ENCODE peak calls at places on chromosome 1, in four cellular contexts. One of them, this sample, is unnamed.

GRCh38 chr1:42730988-42731387 is 9.0 kb downstream of the CLDN19 start:
- DNase-seq in HepG2: no peak
- DNase-seq in GM06990: no peak
- DNase-seq in thoracic aorta: no peak
- DNase-seq in this sample: no peak

GRCh38 chr1:114032271-114033218 is 53.3 kb downstream of the OLFML3 start:
- DNase-seq in HepG2: no peak
- DNase-seq in GM06990: no peak
- DNase-seq in thoracic aorta: no peak
- DNase-seq in this sample: no peak

GRCh38 chr1:176559474-176560390 is 96.8 kb downstream of the PAPPA2 start:
- DNase-seq in HepG2: peak
- DNase-seq in GM06990: no peak
- DNase-seq in thoracic aorta: peak
- DNase-seq in this sample: peak

GRCh38 chr1:227887697-227888403 is 59.9 kb downstream of the WNT9A start:
- DNase-seq in HepG2: no peak
- DNase-seq in GM06990: no peak
- DNase-seq in thoracic aorta: no peak
- DNase-seq in this sample: no peak

GRCh38 chr1:39116868-39117728 is 87.4 kb upstream of the MACF1 start:
- DNase-seq in HepG2: peak
- DNase-seq in GM06990: no peak
- DNase-seq in thoracic aorta: no peak
- DNase-seq in this sample: no peak

GRCh38 chr1:232988572-232989040 is 38.2 kb downstream of the NTPCR start:
- DNase-seq in HepG2: no peak
- DNase-seq in GM06990: no peak
- DNase-seq in thoracic aorta: no peak
- DNase-seq in this sample: no peak

GRCh38 chr1:226609836-226610455 is 61.4 kb downstream of the STUM start:
- DNase-seq in HepG2: no peak
- DNase-seq in GM06990: no peak
- DNase-seq in thoracic aorta: no peak
- DNase-seq in this sample: no peak

GRCh38 chr1:240591552-240591951 is 20.4 kb downstream of the GREM2 start:
- DNase-seq in HepG2: no peak
- DNase-seq in GM06990: no peak
- DNase-seq in thoracic aorta: no peak
- DNase-seq in this sample: no peak

GRCh38 chr1:27275686-27276085 is 41.3 kb downstream of the WDTC1 start:
- DNase-seq in HepG2: no peak
- DNase-seq in GM06990: no peak
- DNase-seq in thoracic aorta: no peak
- DNase-seq in this sample: no peak

GRCh38 chr1:19750101-19750881 is 49.4 kb downstream of the TMCO4 start:
- DNase-seq in HepG2: no peak
- DNase-seq in GM06990: no peak
- DNase-seq in thoracic aorta: no peak
- DNase-seq in this sample: no peak

GRCh38 chr1:223141021-223141420 is 2.0 kb downstream of the TLR5 start:
- DNase-seq in HepG2: no peak
- DNase-seq in GM06990: no peak
- DNase-seq in thoracic aorta: no peak
- DNase-seq in this sample: no peak

GRCh38 chr1:11500881-11501280 is 21.9 kb downstream of the DISP3 start:
- DNase-seq in HepG2: no peak
- DNase-seq in GM06990: no peak
- DNase-seq in thoracic aorta: no peak
- DNase-seq in this sample: no peak

GRCh38 chr1:169105434-169106094 is 926 bp upstream of the ATP1B1 start:
- DNase-seq in HepG2: peak
- DNase-seq in GM06990: peak
- DNase-seq in thoracic aorta: no peak
- DNase-seq in this sample: peak

GRCh38 chr1:45198185-45198584 is 8.2 kb downstream of the ZSWIM5 start:
- DNase-seq in HepG2: peak
- DNase-seq in GM06990: no peak
- DNase-seq in thoracic aorta: no peak
- DNase-seq in this sample: no peak

GRCh38 chr1:21950734-21951575 is 13.8 kb upstream of the HSPG2 start:
- DNase-seq in HepG2: no peak
- DNase-seq in GM06990: no peak
- DNase-seq in thoracic aorta: no peak
- DNase-seq in this sample: no peak

GRCh38 chr1:221032616-221033342 is 153.5 kb downstream of the HLX start:
- DNase-seq in HepG2: no peak
- DNase-seq in GM06990: no peak
- DNase-seq in thoracic aorta: no peak
- DNase-seq in this sample: no peak

GRCh38 chr1:203291201-203292096 is 13.9 kb upstream of the BTG2 start:
- DNase-seq in HepG2: peak
- DNase-seq in GM06990: no peak
- DNase-seq in thoracic aorta: no peak
- DNase-seq in this sample: no peak

GRCh38 chr1:47894718-47895393 is 102.3 kb downstream of the TRABD2B start:
- DNase-seq in HepG2: no peak
- DNase-seq in GM06990: no peak
- DNase-seq in thoracic aorta: no peak
- DNase-seq in this sample: no peak

GRCh38 chr1:156546267-156546666 is 26.1 kb downstream of the IQGAP3 start:
- DNase-seq in HepG2: no peak
- DNase-seq in GM06990: no peak
- DNase-seq in thoracic aorta: no peak
- DNase-seq in this sample: no peak

GRCh38 chr1:12745992-12746323 is at the start of gene CFAP107:
- DNase-seq in HepG2: no peak
- DNase-seq in GM06990: no peak
- DNase-seq in thoracic aorta: no peak
- DNase-seq in this sample: no peak

GRCh38 chr1:23728997-23729390 is 14.3 kb upstream of the ELOA start:
- DNase-seq in HepG2: no peak
- DNase-seq in GM06990: no peak
- DNase-seq in thoracic aorta: no peak
- DNase-seq in this sample: no peak

GRCh38 chr1:11766429-11766776 is 4.4 kb downstream of the C1orf167 start:
- DNase-seq in HepG2: no peak
- DNase-seq in GM06990: no peak
- DNase-seq in thoracic aorta: no peak
- DNase-seq in this sample: no peak

GRCh38 chr1:89356658-89357400 is 7.0 kb upstream of the GBP6 start:
- DNase-seq in HepG2: peak
- DNase-seq in GM06990: no peak
- DNase-seq in thoracic aorta: no peak
- DNase-seq in this sample: no peak

GRCh38 chr1:53644909-53645689 is 93.9 kb downstream of the GLIS1 start:
- DNase-seq in HepG2: no peak
- DNase-seq in GM06990: no peak
- DNase-seq in thoracic aorta: no peak
- DNase-seq in this sample: no peak

GRCh38 chr1:156897078-156897825 is 3.7 kb downstream of the PEAR1 start:
- DNase-seq in HepG2: no peak
- DNase-seq in GM06990: no peak
- DNase-seq in thoracic aorta: no peak
- DNase-seq in this sample: no peak

GRCh38 chr1:27539901-27540861 is 50.2 kb upstream of the WASF2 start:
- DNase-seq in HepG2: no peak
- DNase-seq in GM06990: no peak
- DNase-seq in thoracic aorta: no peak
- DNase-seq in this sample: no peak

GRCh38 chr1:3561801-3562200 is 49.5 kb downstream of the MEGF6 start:
- DNase-seq in HepG2: no peak
- DNase-seq in GM06990: no peak
- DNase-seq in thoracic aorta: no peak
- DNase-seq in this sample: no peak
- TF ChIP-seq CTCF in HepG2: no peak
- TF ChIP-seq CTCF in GM06990: no peak
- TF ChIP-seq CTCF in thoracic aorta: no peak
- TF ChIP-seq CTCF in this sample: no peak

GRCh38 chr1:92329356-92330129 is 30.7 kb downstream of the RPAP2 start:
- DNase-seq in HepG2: no peak
- DNase-seq in GM06990: no peak
- DNase-seq in thoracic aorta: no peak
- DNase-seq in this sample: no peak
- TF ChIP-seq CTCF in HepG2: no peak
- TF ChIP-seq CTCF in GM06990: no peak
- TF ChIP-seq CTCF in thoracic aorta: no peak
- TF ChIP-seq CTCF in this sample: no peak

GRCh38 chr1:161738627-161739287 is 10.8 kb upstream of the DUSP12 start:
- DNase-seq in HepG2: peak
- DNase-seq in GM06990: peak
- DNase-seq in thoracic aorta: no peak
- DNase-seq in this sample: peak
- TF ChIP-seq CTCF in HepG2: peak
- TF ChIP-seq CTCF in GM06990: peak
- TF ChIP-seq CTCF in thoracic aorta: no peak
- TF ChIP-seq CTCF in this sample: peak

GRCh38 chr1:231665046-231665445 is 38.5 kb downstream of the DISC1 start:
- DNase-seq in HepG2: no peak
- DNase-seq in GM06990: no peak
- DNase-seq in thoracic aorta: no peak
- DNase-seq in this sample: no peak
- TF ChIP-seq CTCF in HepG2: no peak
- TF ChIP-seq CTCF in GM06990: no peak
- TF ChIP-seq CTCF in thoracic aorta: no peak
- TF ChIP-seq CTCF in this sample: no peak

GRCh38 chr1:37255111-37255795 is 219.1 kb upstream of the ZC3H12A start:
- DNase-seq in HepG2: no peak
- DNase-seq in GM06990: no peak
- DNase-seq in thoracic aorta: no peak
- DNase-seq in this sample: peak
- TF ChIP-seq CTCF in HepG2: no peak
- TF ChIP-seq CTCF in GM06990: no peak
- TF ChIP-seq CTCF in thoracic aorta: no peak
- TF ChIP-seq CTCF in this sample: no peak

GRCh38 chr1:153617677-153618076 is 1.6 kb upstream of the S100A14 start:
- DNase-seq in HepG2: no peak
- DNase-seq in GM06990: peak
- DNase-seq in thoracic aorta: no peak
- DNase-seq in this sample: peak
- TF ChIP-seq CTCF in HepG2: no peak
- TF ChIP-seq CTCF in GM06990: peak
- TF ChIP-seq CTCF in thoracic aorta: no peak
- TF ChIP-seq CTCF in this sample: peak

DNA sequence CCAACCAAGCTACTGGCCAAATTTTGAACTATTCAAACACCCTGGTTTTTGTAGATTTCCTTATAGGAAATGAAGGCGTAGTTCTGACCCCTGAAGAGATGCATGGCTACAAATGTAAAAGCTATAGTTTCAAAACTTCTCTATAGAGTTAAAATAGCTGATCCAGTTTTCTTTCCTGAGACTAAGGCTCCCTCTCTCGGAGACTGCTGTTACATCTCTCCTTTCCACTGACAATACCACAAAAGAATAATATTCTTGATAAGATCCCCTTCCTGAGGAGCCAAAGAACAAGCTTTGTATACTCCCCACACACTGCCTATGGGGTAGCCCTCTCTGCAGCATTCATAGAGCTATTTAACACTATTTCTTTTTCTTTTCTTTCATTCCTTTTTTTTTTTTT is 6.7 kb upstream of the CFAP126 start:
- DNase-seq in HepG2: peak
- DNase-seq in GM06990: no peak
- DNase-seq in thoracic aorta: no peak
- DNase-seq in this sample: no peak
- TF ChIP-seq CTCF in HepG2: peak
- TF ChIP-seq CTCF in GM06990: peak
- TF ChIP-seq CTCF in thoracic aorta: no peak
- TF ChIP-seq CTCF in this sample: peak

GRCh38 chr1:150237746-150238145 is 1.8 kb upstream of the ANP32E start:
- DNase-seq in HepG2: no peak
- DNase-seq in GM06990: no peak
- DNase-seq in thoracic aorta: no peak
- DNase-seq in this sample: no peak

GRCh38 chr1:150235436-150235851 is 468 bp downstream of the ANP32E start:
- DNase-seq in HepG2: no peak
- DNase-seq in GM06990: no peak
- DNase-seq in thoracic aorta: no peak
- DNase-seq in this sample: no peak

GRCh38 chr1:150236614-150236934 is 662 bp upstream of the ANP32E start:
- DNase-seq in HepG2: no peak
- DNase-seq in GM06990: no peak
- DNase-seq in thoracic aorta: no peak
- DNase-seq in this sample: no peak

GRCh38 chr1:150234647-150235435 is 1.1 kb downstream of the ANP32E start:
- DNase-seq in HepG2: peak
- DNase-seq in GM06990: peak
- DNase-seq in thoracic aorta: no peak
- DNase-seq in this sample: peak

DNA sequence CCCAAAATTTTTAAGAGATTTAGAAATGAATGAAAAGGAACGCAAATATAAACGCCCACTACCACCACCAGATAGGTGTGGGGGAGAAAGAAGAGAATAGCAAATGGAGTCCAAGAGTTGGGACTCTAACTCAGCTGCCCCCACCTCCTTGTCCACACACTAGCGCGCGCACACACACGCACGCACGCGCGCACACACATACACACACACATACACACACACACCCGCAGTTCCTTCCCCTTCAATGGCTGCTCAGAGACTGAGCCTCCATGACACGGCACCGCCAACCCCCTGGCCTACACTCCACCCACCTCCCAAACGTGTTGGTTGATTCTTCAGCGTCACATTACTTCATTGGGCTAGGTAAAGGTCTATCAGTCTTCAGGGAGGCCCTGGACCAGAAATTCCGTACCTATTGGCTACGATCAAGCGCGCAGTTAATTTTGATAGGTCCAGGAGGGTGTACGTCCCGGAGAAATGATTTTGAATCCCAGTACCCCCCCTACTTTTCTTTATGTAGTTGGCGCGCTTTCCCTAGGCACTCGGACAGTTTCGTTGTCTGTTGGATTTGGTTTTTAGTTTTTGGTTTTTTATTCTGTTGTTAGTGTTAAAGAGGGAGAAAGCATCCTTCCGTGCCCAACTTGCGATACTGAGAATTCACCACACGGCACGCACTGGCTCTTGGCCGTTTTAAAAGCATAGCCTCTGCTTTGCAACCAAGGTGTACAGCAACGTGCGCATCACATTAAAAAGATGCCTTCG is at the start of gene ANP32E:
- DNase-seq in HepG2: peak
- DNase-seq in GM06990: peak
- DNase-seq in thoracic aorta: peak
- DNase-seq in this sample: peak
- TF ChIP-seq CTCF in HepG2: peak
- TF ChIP-seq CTCF in GM06990: no peak
- TF ChIP-seq CTCF in thoracic aorta: peak
- TF ChIP-seq CTCF in this sample: no peak